ENCODE peak calls at places on chromosomes 7 and 10, in four cellular contexts. X is A549, K is HepG2, O is GM12878. J is an unnamed sample.
A peak's percentile ranks its signal among the peaks of the same experiment; 100 is the strongest.

GRCh38 chr10:127041561-127041960 is 136.3 kb downstream of the DOCK1 start:
- DNase-seq in X (no peak), K (no peak), O (no peak), J (no peak)

GRCh38 chr10:101453791-101454718 is 100.1 kb downstream of the BTRC start:
- DNase-seq in X (no peak), K (no peak), O (no peak), J (no peak)

GRCh38 chr10:48695636-48696534 is 11.2 kb downstream of the WDFY4 start:
- DNase-seq in X (no peak), K (no peak), O (no peak), J (no peak)

GRCh38 chr10:123778719-123779118 is 112.6 kb downstream of the GPR26 start:
- DNase-seq in X (no peak), K (no peak), O (no peak), J (no peak)

GRCh38 chr10:4498763-4499251 is 327.2 kb upstream of the AKR1E2 start:
- DNase-seq in X (no peak), K (no peak), O (no peak), J (no peak)

GRCh38 chr10:103590744-103591291 is 97.3 kb downstream of the NEURL1 start:
- DNase-seq in X (no peak), K (no peak), O (no peak), J (peak; percentile 36)

GRCh38 chr7:101926265-101926664 is 108.8 kb downstream of the CUX1 start:
- DNase-seq in X (no peak), K (no peak), O (no peak), J (no peak)

GRCh38 chr7:159027091-159027802 is 117.4 kb downstream of the VIPR2 start:
- DNase-seq in X (peak; percentile 24), K (no peak), O (no peak), J (no peak)

GRCh38 chr10:11164806-11165590 is 147.3 kb downstream of the CELF2 start:
- DNase-seq in X (no peak), K (no peak), O (no peak), J (peak; percentile 69)

GRCh38 chr10:71090801-71091200 is 121.6 kb upstream of the UNC5B start:
- DNase-seq in X (no peak), K (no peak), O (no peak), J (no peak)

GRCh38 chr7:137469858-137470257 is 126.3 kb upstream of the PTN start:
- DNase-seq in X (no peak), K (no peak), O (no peak), J (no peak)

GRCh38 chr7:66696774-66697191 is 43.8 kb upstream of the RABGEF1 start:
- DNase-seq in X (peak; percentile 28), K (peak; percentile 9), O (no peak), J (peak; percentile 76)

GRCh38 chr10:50874723-50875122 is 10.7 kb downstream of the A1CF start:
- DNase-seq in X (no peak), K (no peak), O (no peak), J (no peak)

GRCh38 chr7:2373646-2374045 is 19.0 kb downstream of the EIF3B start:
- DNase-seq in X (no peak), K (no peak), O (no peak), J (no peak)

GRCh38 chr10:31549936-31550335 is 230.9 kb downstream of the ZEB1 start:
- DNase-seq in X (no peak), K (no peak), O (no peak), J (no peak)

GRCh38 chr7:151251926-151252835 is 3.7 kb upstream of the SMARCD3 start:
- DNase-seq in X (peak; percentile 67), K (no peak), O (no peak), J (peak; percentile 100)

GRCh38 chr7:38507379-38507778 is 123.8 kb downstream of the AMPH start:
- DNase-seq in X (no peak), K (no peak), O (no peak), J (no peak)

GRCh38 chr7:74221713-74222112 is 11.9 kb downstream of the LAT2 start:
- DNase-seq in X (no peak), K (no peak), O (no peak), J (no peak)

DNA sequence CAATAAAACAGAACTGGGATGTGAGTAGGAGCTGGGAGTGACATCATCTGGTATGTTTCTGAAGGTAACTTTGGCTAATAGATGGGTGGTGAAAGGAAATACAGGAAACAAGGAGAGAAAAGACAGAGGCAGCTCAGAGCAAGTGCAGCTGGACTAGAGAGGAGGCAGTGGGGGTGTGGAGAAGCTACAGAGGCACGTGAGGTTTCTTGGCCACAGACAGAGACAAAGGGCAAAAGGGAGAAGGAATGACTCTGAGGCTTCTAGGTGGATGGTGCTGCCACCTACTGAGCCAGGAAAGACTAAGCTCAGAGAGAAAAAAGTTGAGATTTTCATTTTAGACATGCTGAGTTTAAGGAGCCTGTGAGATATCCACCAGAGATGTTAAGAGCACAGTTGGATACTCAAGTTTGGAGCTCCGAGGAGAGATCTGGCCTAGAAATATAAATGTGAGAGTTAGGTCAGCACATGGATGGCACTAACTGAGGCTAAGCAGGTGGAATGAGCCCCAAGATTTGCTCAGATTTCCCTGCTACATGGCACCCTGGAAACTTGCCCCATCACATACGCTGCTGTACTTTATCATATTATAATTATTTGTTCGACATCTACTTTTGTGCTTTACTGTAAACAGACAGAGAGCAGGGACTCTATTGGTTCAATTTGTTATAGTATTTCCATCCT is 293.0 kb upstream of the IMMP2L start:
- DNase-seq in X (peak; percentile 58), K (peak; percentile 21), O (peak; percentile 2), J (peak; percentile 61)
- TF ChIP-seq PBX3 in X (no peak), K (no peak), O (no peak), J (no peak)

DNA sequence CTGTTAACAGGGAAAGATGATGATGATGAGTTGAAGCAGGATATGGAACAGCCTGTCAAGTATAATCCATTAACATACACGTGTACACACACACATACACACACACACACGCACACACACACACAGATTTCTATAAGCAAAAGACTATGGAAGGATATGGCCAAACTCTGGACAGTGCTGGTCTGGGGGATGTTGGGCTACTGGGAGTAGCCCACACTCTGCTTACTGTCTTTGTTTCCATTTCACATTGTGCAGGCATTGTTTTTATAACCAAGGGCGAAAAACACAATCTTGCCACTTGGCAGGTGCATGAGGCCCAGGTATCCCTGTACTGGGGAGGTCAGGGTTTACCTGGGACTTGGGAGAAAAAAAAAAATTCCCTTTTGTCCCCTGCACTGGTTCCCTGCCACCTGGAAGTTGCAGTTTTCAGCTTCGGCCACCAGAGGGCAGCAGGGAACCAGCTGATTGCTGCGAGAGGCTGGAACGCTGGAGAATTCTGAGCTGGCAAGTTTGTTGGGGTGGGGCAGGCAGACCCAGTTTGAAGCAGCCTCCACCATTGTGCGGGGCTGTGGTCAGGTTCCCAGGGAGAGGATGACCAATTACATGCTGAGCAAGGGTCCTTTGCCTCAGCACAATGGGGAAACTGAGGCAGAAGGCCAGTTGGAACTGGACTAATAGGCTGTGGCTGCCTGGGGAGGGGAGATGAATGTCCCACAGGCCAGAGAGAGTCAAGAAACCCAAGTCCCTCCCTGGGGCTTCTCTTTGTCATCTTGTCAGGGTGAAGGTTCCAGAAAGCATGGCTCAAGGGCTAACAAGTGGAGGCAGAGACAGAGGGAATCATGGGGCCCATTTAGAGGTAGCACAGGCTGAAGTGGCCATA is 27.3 kb downstream of the PPIF start:
- DNase-seq in X (peak; percentile 62), K (peak; percentile 58), O (no peak), J (peak; percentile 84)
- TF ChIP-seq SMC3 in X (peak; percentile 94), K (peak; percentile 96), O (peak; percentile 90), J (peak; percentile 98)

DNA sequence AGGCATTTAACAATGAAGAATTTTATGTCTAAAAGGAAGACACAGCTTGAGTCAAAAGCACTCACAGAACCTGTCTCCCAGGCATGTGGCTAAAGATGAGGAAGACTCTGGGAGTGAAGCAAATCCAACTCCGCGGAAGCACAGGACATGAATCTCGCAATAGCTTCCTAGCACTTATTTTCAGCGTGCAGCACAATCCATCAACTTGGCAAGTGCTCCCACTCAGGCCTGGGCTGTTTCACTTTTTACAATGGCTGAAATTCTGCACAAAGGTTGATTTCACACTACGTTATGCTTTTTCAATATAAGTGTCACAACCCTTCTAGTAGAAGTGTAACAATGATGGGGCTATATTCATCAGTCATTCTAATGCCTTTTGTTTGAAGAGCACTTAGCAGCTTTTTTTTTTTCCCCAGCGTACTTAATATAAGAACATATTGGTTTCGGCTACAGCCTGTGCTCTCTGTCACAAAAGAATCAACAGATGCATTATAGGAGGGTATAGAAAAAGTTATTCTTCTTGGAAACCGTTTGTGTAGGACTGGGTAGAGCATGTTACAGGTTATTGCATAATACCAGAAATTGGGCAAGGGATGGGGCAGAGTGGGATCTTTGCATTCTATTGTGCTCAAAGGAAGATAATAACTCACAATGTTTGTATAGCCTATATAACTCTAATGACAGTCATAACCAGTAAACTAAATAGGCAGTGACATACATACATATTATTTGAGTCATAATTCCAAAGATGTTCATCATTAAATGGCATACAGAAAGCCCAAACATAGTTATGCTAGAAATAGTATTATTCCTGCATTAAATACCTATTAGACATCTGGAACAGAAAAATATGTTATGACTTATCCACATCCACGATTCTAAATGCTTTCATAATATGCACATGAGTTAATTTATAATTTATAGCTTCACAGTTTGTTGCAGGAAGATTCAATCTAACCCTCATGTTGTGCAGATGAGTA is 179.9 kb downstream of the XPNPEP1 start:
- DNase-seq in X (no peak), K (no peak), O (no peak), J (no peak)
- TF ChIP-seq PBX3 in X (no peak), K (no peak), O (no peak), J (no peak)

GRCh38 chr10:33193867-33194521 is 140.5 kb downstream of the NRP1 start:
- DNase-seq in X (peak; percentile 80), K (peak; percentile 45), O (no peak), J (no peak)

GRCh38 chr10:33195608-33196376 is 138.7 kb downstream of the NRP1 start:
- DNase-seq in X (no peak), K (peak; percentile 99), O (no peak), J (no peak)

GRCh38 chr10:33196377-33196706 is 138.1 kb downstream of the NRP1 start:
- DNase-seq in X (no peak), K (no peak), O (no peak), J (no peak)

GRCh38 chr10:33190406-33190805 is 144.1 kb downstream of the NRP1 start:
- DNase-seq in X (no peak), K (no peak), O (no peak), J (no peak)

DNA sequence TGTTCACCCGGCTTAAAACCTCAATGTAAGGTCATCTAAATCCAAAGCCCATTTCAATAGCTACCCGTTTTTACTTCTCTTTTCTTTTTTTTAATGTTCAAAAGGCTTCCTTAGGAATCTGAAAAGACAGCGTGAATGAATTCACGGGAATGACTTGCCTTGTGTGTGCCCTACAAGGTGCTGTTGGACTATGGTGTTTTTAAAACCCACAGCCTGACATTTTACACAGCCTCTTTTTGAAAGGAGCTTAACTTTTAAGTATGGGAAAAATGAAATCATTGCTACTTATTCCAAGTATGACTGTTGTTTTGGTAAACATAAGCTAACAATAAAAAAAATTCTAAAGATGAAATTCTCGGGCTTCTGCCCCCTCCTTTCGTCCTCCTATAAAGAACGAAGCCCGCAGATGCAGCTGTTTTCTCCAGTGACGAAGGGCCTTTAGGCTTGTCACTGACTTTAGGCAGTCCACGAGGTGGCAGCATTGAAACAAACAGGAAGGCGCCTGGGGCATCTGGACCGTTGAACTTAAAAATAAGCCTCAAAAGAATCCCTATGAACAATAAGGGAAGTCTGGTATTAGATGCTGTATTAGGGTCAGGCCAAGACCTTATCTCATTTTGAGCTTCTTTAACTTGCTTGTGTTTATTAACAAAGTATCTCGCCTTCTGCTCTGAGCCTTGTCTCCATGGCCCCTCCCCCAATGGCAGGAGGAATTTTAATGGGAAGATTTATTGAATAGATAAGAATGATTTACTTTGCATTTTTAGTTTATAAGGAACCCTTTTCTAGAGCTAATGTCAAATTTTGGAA is 141.2 kb downstream of the NRP1 start:
- DNase-seq in X (peak; percentile 93), K (peak; percentile 80), O (no peak), J (peak; percentile 68)
- TF ChIP-seq SMC3 in X (peak; percentile 93), K (peak; percentile 93), O (peak; percentile 56), J (peak; percentile 80)